ENCODE peak calls at places on chromosomes 11 and 22, in seven cellular contexts. One of them, this sample, is unnamed.

GRCh38 chr22:21881841-21882753 is 14.7 kb upstream of the MAPK1 start:
- DNase-seq in AG04450: no peak
- DNase-seq in brain microvascular endothelial cell: no peak
- DNase-seq in prostate gland: no peak
- DNase-seq in pancreas: no peak
- DNase-seq in fibroblast of lung: no peak
- DNase-seq in PC-3: no peak
- DNase-seq in this sample: no peak

GRCh38 chr11:34405079-34405858 is 33.5 kb upstream of the CAT start:
- DNase-seq in fibroblast of lung: peak; percentile 45
- DNase-seq in prostate gland: no peak
- DNase-seq in pancreas: no peak
- DNase-seq in AG04450: no peak
- DNase-seq in brain microvascular endothelial cell: peak; percentile 12
- DNase-seq in PC-3: no peak
- DNase-seq in this sample: no peak

GRCh38 chr22:46936378-46936916 is 174.0 kb downstream of the TBC1D22A start:
- DNase-seq in brain microvascular endothelial cell: no peak
- DNase-seq in AG04450: no peak
- DNase-seq in prostate gland: no peak
- DNase-seq in pancreas: no peak
- DNase-seq in PC-3: no peak
- DNase-seq in fibroblast of lung: peak; percentile 14
- DNase-seq in this sample: peak; percentile 44

GRCh38 chr22:47086596-47087248 is 324.3 kb downstream of the TBC1D22A start:
- DNase-seq in pancreas: peak; percentile 52
- DNase-seq in PC-3: no peak
- DNase-seq in AG04450: no peak
- DNase-seq in brain microvascular endothelial cell: no peak
- DNase-seq in prostate gland: no peak
- DNase-seq in fibroblast of lung: no peak
- DNase-seq in this sample: no peak

GRCh38 chr11:1743587-1744136 is 6.7 kb downstream of the IFITM10 start:
- DNase-seq in fibroblast of lung: no peak
- DNase-seq in pancreas: no peak
- DNase-seq in PC-3: no peak
- DNase-seq in prostate gland: no peak
- DNase-seq in brain microvascular endothelial cell: no peak
- DNase-seq in AG04450: no peak
- DNase-seq in this sample: no peak

GRCh38 chr11:61025819-61026120 is 54.3 kb downstream of the CD6 start:
- DNase-seq in PC-3: no peak
- DNase-seq in fibroblast of lung: no peak
- DNase-seq in prostate gland: no peak
- DNase-seq in brain microvascular endothelial cell: no peak
- DNase-seq in AG04450: no peak
- DNase-seq in pancreas: no peak
- DNase-seq in this sample: no peak

GRCh38 chr11:111347723-111348115 is 31.4 kb downstream of the POU2AF1 start:
- DNase-seq in AG04450: no peak
- DNase-seq in brain microvascular endothelial cell: no peak
- DNase-seq in PC-3: peak; percentile 15
- DNase-seq in prostate gland: no peak
- DNase-seq in pancreas: no peak
- DNase-seq in fibroblast of lung: no peak
- DNase-seq in this sample: peak; percentile 81

GRCh38 chr11:62421996-62422395 is 3.2 kb downstream of the SCGB1A1 start:
- DNase-seq in PC-3: no peak
- DNase-seq in prostate gland: no peak
- DNase-seq in AG04450: no peak
- DNase-seq in brain microvascular endothelial cell: no peak
- DNase-seq in pancreas: no peak
- DNase-seq in fibroblast of lung: no peak
- DNase-seq in this sample: no peak

GRCh38 chr11:34395916-34396555 is 38.2 kb upstream of the ABTB2 start:
- DNase-seq in AG04450: peak; percentile 41
- DNase-seq in pancreas: no peak
- DNase-seq in prostate gland: peak; percentile 76
- DNase-seq in PC-3: peak; percentile 89
- DNase-seq in fibroblast of lung: peak; percentile 56
- DNase-seq in brain microvascular endothelial cell: peak; percentile 9
- DNase-seq in this sample: peak; percentile 65

GRCh38 chr11:120546312-120547205 is 35.0 kb downstream of the GRIK4 start:
- DNase-seq in PC-3: peak; percentile 97
- DNase-seq in fibroblast of lung: peak; percentile 97
- DNase-seq in brain microvascular endothelial cell: peak; percentile 94
- DNase-seq in pancreas: peak; percentile 51
- DNase-seq in prostate gland: no peak
- DNase-seq in AG04450: peak; percentile 90
- DNase-seq in this sample: peak; percentile 93

GRCh38 chr11:1345752-1346513 is 36.5 kb upstream of the TOLLIP start:
- DNase-seq in AG04450: no peak
- DNase-seq in PC-3: no peak
- DNase-seq in fibroblast of lung: no peak
- DNase-seq in pancreas: no peak
- DNase-seq in prostate gland: no peak
- DNase-seq in brain microvascular endothelial cell: no peak
- DNase-seq in this sample: no peak

GRCh38 chr11:92941676-92942571 is 27.5 kb upstream of the MTNR1B start:
- DNase-seq in prostate gland: no peak
- DNase-seq in AG04450: no peak
- DNase-seq in brain microvascular endothelial cell: peak; percentile 11
- DNase-seq in fibroblast of lung: peak; percentile 65
- DNase-seq in pancreas: no peak
- DNase-seq in PC-3: peak; percentile 52
- DNase-seq in this sample: peak; percentile 7

GRCh38 chr11:2132229-2132620 is 7.0 kb downstream of the IGF2 start:
- DNase-seq in fibroblast of lung: no peak
- DNase-seq in PC-3: no peak
- DNase-seq in pancreas: no peak
- DNase-seq in AG04450: no peak
- DNase-seq in prostate gland: no peak
- DNase-seq in brain microvascular endothelial cell: no peak
- DNase-seq in this sample: no peak

GRCh38 chr22:46738961-46739870 is 1.2 kb upstream of the CERK start:
- DNase-seq in fibroblast of lung: peak; percentile 65
- DNase-seq in prostate gland: peak; percentile 61
- DNase-seq in AG04450: no peak
- DNase-seq in PC-3: no peak
- DNase-seq in brain microvascular endothelial cell: peak; percentile 69
- DNase-seq in pancreas: peak; percentile 72
- DNase-seq in this sample: peak; percentile 58

GRCh38 chr11:134264966-134265365 is 11.2 kb upstream of the GLB1L3 start:
- DNase-seq in fibroblast of lung: no peak
- DNase-seq in AG04450: no peak
- DNase-seq in brain microvascular endothelial cell: no peak
- DNase-seq in pancreas: no peak
- DNase-seq in prostate gland: peak; percentile 40
- DNase-seq in PC-3: no peak
- DNase-seq in this sample: no peak

GRCh38 chr11:134260503-134260902 is 7.1 kb downstream of the ACAD8 start:
- DNase-seq in pancreas: no peak
- DNase-seq in brain microvascular endothelial cell: no peak
- DNase-seq in PC-3: no peak
- DNase-seq in prostate gland: no peak
- DNase-seq in fibroblast of lung: no peak
- DNase-seq in AG04450: no peak
- DNase-seq in this sample: no peak

GRCh38 chr11:134261000-134261399 is 7.6 kb downstream of the ACAD8 start:
- DNase-seq in pancreas: no peak
- DNase-seq in PC-3: no peak
- DNase-seq in fibroblast of lung: no peak
- DNase-seq in prostate gland: no peak
- DNase-seq in brain microvascular endothelial cell: no peak
- DNase-seq in AG04450: no peak
- DNase-seq in this sample: no peak

GRCh38 chr11:134258577-134258976 is 5.2 kb downstream of the ACAD8 start:
- DNase-seq in fibroblast of lung: no peak
- DNase-seq in prostate gland: peak; percentile 43
- DNase-seq in PC-3: no peak
- DNase-seq in pancreas: no peak
- DNase-seq in AG04450: no peak
- DNase-seq in brain microvascular endothelial cell: no peak
- DNase-seq in this sample: no peak

DNA sequence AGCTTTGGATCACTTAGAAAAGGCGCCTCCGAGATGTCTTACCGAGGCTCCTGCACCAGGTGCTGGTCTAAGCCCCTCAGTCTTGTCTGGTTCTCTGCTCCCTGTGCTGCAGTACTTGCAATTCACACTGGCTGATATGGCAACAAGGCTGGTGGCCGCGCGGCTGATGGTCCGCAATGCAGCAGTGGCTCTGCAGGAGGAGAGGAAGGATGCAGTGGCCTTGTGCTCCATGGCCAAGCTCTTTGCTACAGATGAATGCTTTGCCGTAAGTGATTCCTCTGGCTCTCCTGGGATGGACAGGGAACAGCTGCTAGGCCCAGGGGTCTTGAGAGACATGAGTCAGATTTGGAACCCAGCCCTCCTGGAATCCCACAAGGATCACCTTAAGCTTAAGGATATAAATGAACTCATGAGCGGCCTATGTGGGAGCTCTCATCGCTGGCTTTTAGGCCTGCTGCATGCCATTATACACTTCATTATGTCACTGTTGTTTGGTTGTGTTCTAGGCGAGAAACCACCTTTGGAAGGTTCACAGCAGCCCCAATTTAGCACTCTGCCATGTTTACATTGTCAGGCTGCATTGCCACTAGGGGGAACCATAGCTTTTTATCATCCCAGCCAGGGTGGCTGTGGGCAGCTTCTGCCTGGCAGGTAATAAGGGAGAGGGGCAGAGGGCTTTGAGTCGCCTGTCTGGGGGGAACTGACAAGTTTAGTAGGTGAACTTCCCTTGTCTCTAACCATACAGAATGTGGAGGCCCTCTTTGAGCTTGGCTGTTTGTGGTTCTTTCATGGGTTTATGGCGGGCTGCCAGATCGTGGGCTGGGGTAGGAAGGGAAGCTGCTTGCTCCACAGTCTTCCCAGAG is 8.5 kb downstream of the ACAD8 start:
- DNase-seq in AG04450: no peak
- DNase-seq in prostate gland: no peak
- DNase-seq in fibroblast of lung: no peak
- DNase-seq in pancreas: no peak
- DNase-seq in brain microvascular endothelial cell: no peak
- DNase-seq in PC-3: peak; percentile 65
- DNase-seq in this sample: peak; percentile 56
- TF ChIP-seq CTCF in AG04450: peak; percentile 60
- TF ChIP-seq CTCF in prostate gland: peak; percentile 48
- TF ChIP-seq CTCF in fibroblast of lung: peak; percentile 33
- TF ChIP-seq CTCF in pancreas: peak; percentile 44
- TF ChIP-seq CTCF in brain microvascular endothelial cell: peak; percentile 76
- TF ChIP-seq CTCF in PC-3: peak; percentile 92
- TF ChIP-seq CTCF in this sample: peak; percentile 59

DNA sequence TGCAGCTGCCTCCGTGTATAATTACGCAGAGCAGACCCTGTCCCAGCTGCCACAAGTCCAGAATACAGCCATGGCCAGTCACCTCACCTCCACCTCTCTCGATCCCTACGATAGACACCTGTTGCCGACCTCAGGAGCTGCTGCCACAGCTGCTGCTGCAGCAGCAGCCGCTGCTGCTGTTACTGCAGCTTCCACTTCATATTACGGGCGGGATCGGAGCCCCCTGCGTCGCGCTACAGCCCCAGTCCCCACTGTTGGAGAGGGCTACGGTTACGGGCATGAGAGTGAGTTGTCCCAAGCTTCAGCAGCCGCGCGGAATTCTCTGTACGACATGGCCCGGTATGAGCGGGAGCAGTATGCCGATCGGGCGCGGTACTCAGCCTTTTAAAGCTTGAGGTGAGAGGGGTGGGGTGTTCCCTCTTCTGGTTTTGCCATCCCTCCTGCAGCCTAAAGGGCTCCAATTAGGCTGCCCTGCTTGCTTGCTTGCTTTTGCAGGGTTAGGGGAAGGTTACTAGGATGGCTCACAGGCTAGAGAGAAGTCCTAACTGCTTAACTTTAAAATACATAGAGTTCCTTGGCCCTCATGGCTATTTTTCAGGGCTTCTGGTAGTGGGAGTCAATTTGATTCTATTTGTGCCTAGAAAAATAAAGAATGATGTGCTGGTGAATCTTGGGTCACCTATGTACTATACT is 5.4 kb downstream of the RBM4 start:
- DNase-seq in brain microvascular endothelial cell: no peak
- DNase-seq in fibroblast of lung: no peak
- DNase-seq in AG04450: no peak
- DNase-seq in pancreas: no peak
- DNase-seq in prostate gland: no peak
- DNase-seq in PC-3: no peak
- DNase-seq in this sample: no peak
- H3K4me3 ChIP-seq in brain microvascular endothelial cell: no peak overlapping the region
- H3K4me3 ChIP-seq in fibroblast of lung: no peak overlapping the region
- H3K4me3 ChIP-seq in AG04450: no peak overlapping the region
- H3K4me3 ChIP-seq in pancreas: no peak overlapping the region
- H3K4me3 ChIP-seq in prostate gland: no peak overlapping the region
- H3K4me3 ChIP-seq in PC-3: no peak overlapping the region
- H3K4me3 ChIP-seq in this sample: no peak overlapping the region

DNA sequence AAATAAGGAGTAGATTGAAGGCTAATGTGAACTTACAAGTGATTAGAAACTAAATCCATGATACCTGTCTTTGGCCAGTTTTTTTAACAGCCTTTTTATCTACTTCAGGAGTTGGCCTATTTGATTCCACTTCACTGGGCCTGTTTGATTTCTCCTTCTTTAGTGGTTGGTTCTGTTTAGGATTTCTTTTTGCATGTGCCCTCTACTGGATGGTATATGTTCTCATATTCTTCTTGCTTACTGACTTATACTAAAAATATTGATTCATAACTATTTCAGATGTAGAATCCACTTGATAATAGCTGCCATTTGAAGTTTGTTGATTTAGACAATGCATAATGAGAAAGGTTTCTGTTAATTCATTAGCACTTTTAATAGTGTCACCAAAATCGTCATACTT is 53.9 kb downstream of the USP47 start:
- DNase-seq in brain microvascular endothelial cell: no peak
- DNase-seq in fibroblast of lung: peak; percentile 42
- DNase-seq in prostate gland: no peak
- DNase-seq in pancreas: no peak
- DNase-seq in AG04450: no peak
- DNase-seq in PC-3: peak; percentile 23
- DNase-seq in this sample: peak; percentile 26
- TF ChIP-seq CTCF in brain microvascular endothelial cell: peak; percentile 14
- TF ChIP-seq CTCF in fibroblast of lung: no peak
- TF ChIP-seq CTCF in prostate gland: peak; percentile 23
- TF ChIP-seq CTCF in pancreas: no peak
- TF ChIP-seq CTCF in AG04450: peak; percentile 23
- TF ChIP-seq CTCF in PC-3: peak; percentile 57
- TF ChIP-seq CTCF in this sample: peak; percentile 28

GRCh38 chr11:116396332-116396731 is 376.5 kb downstream of the BUD13 start:
- DNase-seq in AG04450: no peak
- DNase-seq in pancreas: no peak
- DNase-seq in brain microvascular endothelial cell: no peak
- DNase-seq in PC-3: no peak
- DNase-seq in fibroblast of lung: no peak
- DNase-seq in prostate gland: no peak
- DNase-seq in this sample: no peak

GRCh38 chr11:116390963-116391362 is 381.8 kb downstream of the BUD13 start:
- DNase-seq in fibroblast of lung: no peak
- DNase-seq in AG04450: no peak
- DNase-seq in PC-3: no peak
- DNase-seq in brain microvascular endothelial cell: no peak
- DNase-seq in pancreas: no peak
- DNase-seq in prostate gland: no peak
- DNase-seq in this sample: no peak

GRCh38 chr11:116397556-116398167 is 375.1 kb downstream of the BUD13 start:
- DNase-seq in PC-3: no peak
- DNase-seq in brain microvascular endothelial cell: no peak
- DNase-seq in AG04450: no peak
- DNase-seq in fibroblast of lung: no peak
- DNase-seq in pancreas: no peak
- DNase-seq in prostate gland: no peak
- DNase-seq in this sample: no peak

GRCh38 chr11:116394022-116394421 is 378.8 kb downstream of the BUD13 start:
- DNase-seq in brain microvascular endothelial cell: no peak
- DNase-seq in pancreas: no peak
- DNase-seq in PC-3: no peak
- DNase-seq in AG04450: no peak
- DNase-seq in fibroblast of lung: no peak
- DNase-seq in prostate gland: no peak
- DNase-seq in this sample: no peak
- H3K4me3 ChIP-seq in brain microvascular endothelial cell: no peak overlapping the region
- H3K4me3 ChIP-seq in pancreas: no peak overlapping the region
- H3K4me3 ChIP-seq in PC-3: no peak overlapping the region
- H3K4me3 ChIP-seq in AG04450: no peak overlapping the region
- H3K4me3 ChIP-seq in fibroblast of lung: no peak overlapping the region
- H3K4me3 ChIP-seq in prostate gland: no peak overlapping the region
- H3K4me3 ChIP-seq in this sample: no peak overlapping the region

This sample was measured in foreskin fibroblast.